ENCODE peak calls at places on chromosomes 2 and 18, in eight cellular contexts. T is HCT116; R is central memory CD4-positive, alpha-beta T cell; K is stimulated activated CD8-positive, alpha-beta memory T cell treated with anti-CD3 and anti-CD28 coated beads, Interleukin-4, amount 100 ng/mL, for 1 hour; Z is endothelial cell; Y is pulmonary artery endothelial cell; L is small intestine; N is activated T-cell treated with anti-CD3 and anti-CD28 coated beads for 1 hour. S is an unnamed sample.

GRCh38 chr18:43893001-43893637 is 615.8 kb upstream of the SYT4 start:
- DNase-seq in N (no peak), R (no peak), Z (no peak), K (no peak), L (no peak), T (no peak), Y (peak; percentile 69), S (peak; percentile 95)

GRCh38 chr2:140990416-140990815 is 1140.4 kb downstream of the LRP1B start:
- DNase-seq in K (no peak), N (no peak), T (no peak), L (no peak), Z (no peak), Y (no peak), R (no peak), S (peak; percentile 70)

GRCh38 chr18:43680096-43680495 is 402.8 kb upstream of the SYT4 start:
- DNase-seq in T (no peak), N (no peak), Y (no peak), R (no peak), K (no peak), Z (no peak), L (no peak), S (no peak)

GRCh38 chr2:109457811-109458210 is 156.0 kb downstream of the SEPTIN10 start:
- DNase-seq in T (peak; percentile 7), Y (no peak), N (no peak), Z (no peak), R (no peak), L (no peak), K (no peak), S (no peak)

GRCh38 chr2:24083567-24084385 is 858 bp downstream of the TP53I3 start:
- DNase-seq in R (no peak), K (no peak), N (no peak), Z (no peak), T (peak; percentile 76), L (peak; percentile 99), Y (peak; percentile 40), S (peak; percentile 53)

GRCh38 chr2:145752091-145752806 is 1232.3 kb upstream of the ZEB2 start:
- DNase-seq in Z (peak; percentile 11), L (peak; percentile 10), R (no peak), T (peak; percentile 50), K (no peak), Y (peak; percentile 65), N (no peak), S (peak; percentile 97)

GRCh38 chr18:11950824-11951223 is 30.5 kb upstream of the IMPA2 start:
- DNase-seq in N (no peak), Y (no peak), K (no peak), R (no peak), T (no peak), L (no peak), Z (no peak), S (no peak)

GRCh38 chr18:51614033-51614432 is 416.6 kb upstream of the MEX3C start:
- DNase-seq in T (no peak), L (no peak), Y (peak; percentile 19), K (no peak), R (no peak), N (no peak), Z (no peak), S (no peak)